ENCODE peak calls at places on chromosomes 12 and 14, in five cellular contexts. W, E, G, K and O are unnamed samples.

GRCh38 chr14:85093631-85094330 is 436.2 kb upstream of the FLRT2 start:
- DNase-seq in E (no peak), G (no peak), W (no peak), K (no peak), O (no peak)

GRCh38 chr14:77303417-77304156 is 17.1 kb downstream of the POMT2 start:
- DNase-seq in K (peak; percentile 86), W (peak; percentile 96), E (no peak), G (peak; percentile 60), O (no peak)

GRCh38 chr12:110501722-110502448 is at the start of the genes RAD9B and VPS29:
- DNase-seq in G (peak; percentile 99), W (peak; percentile 99), K (peak; percentile 99), E (peak; percentile 100), O (peak; percentile 97)

GRCh38 chr12:56160160-56160763 is 2.1 kb downstream of the MYL6 start:
- DNase-seq in E (no peak), W (peak; percentile 72), K (peak; percentile 21), G (peak; percentile 40), O (no peak)

GRCh38 chr14:104935955-104936354 is 11.3 kb downstream of the PLD4 start:
- DNase-seq in W (no peak), G (no peak), K (no peak), E (peak; percentile 60), O (no peak)

GRCh38 chr12:15627995-15628945 is 160.9 kb downstream of the EPS8 start:
- DNase-seq in E (no peak), W (peak; percentile 66), K (peak; percentile 37), G (no peak), O (no peak)

GRCh38 chr12:116074686-116075085 is 202.8 kb downstream of the MED13L start:
- DNase-seq in W (no peak), E (no peak), K (peak; percentile 19), G (no peak), O (no peak)

GRCh38 chr14:91482278-91483023 is 27.7 kb downstream of the PPP4R3A start:
- DNase-seq in E (no peak), K (no peak), W (no peak), G (no peak), O (no peak)

GRCh38 chr14:36947362-36947761 is 225.0 kb downstream of the SLC25A21 start:
- DNase-seq in K (no peak), G (no peak), E (no peak), W (no peak), O (no peak)

GRCh38 chr12:112963227-112963861 is 15.0 kb upstream of the OAS2 start:
- DNase-seq in W (no peak), K (no peak), G (no peak), E (no peak), O (no peak)

GRCh38 chr14:98949506-98950135 is 322.4 kb downstream of the BCL11B start:
- DNase-seq in G (no peak), E (no peak), W (no peak), K (no peak), O (no peak)

GRCh38 chr12:54448344-54448743 is 25.1 kb downstream of the GTSF1 start:
- DNase-seq in W (no peak), K (no peak), E (no peak), G (no peak), O (no peak)

GRCh38 chr14:79661762-79662161 is 549.5 kb downstream of the DIO2 start:
- DNase-seq in G (no peak), E (no peak), K (no peak), W (peak; percentile 2), O (no peak)

GRCh38 chr14:37587881-37588666 is 7.0 kb downstream of the FOXA1 start:
- DNase-seq in W (no peak), K (peak; percentile 66), G (no peak), E (no peak), O (no peak)

GRCh38 chr14:95507701-95508103 is 8.7 kb downstream of the SYNE3 start:
- DNase-seq in G (peak; percentile 58), K (no peak), W (peak; percentile 83), E (no peak), O (no peak)

GRCh38 chr14:78567343-78567742 is 397.2 kb downstream of the NRXN3 start:
- DNase-seq in K (no peak), G (no peak), W (peak; percentile 62), E (no peak), O (no peak)

GRCh38 chr12:128455849-128456248 is 188.9 kb downstream of the TMEM132C start:
- DNase-seq in G (no peak), K (no peak), E (no peak), W (no peak), O (no peak)

GRCh38 chr12:563250-563781 is 99.9 kb downstream of the NINJ2 start:
- DNase-seq in G (no peak), E (no peak), K (no peak), W (no peak), O (no peak)

GRCh38 chr14:102472815-102473158 is 36.8 kb downstream of the ANKRD9 start:
- DNase-seq in E (no peak), K (no peak), G (no peak), W (no peak), O (no peak)
- H3K4me2 ChIP-seq in E (no peak overlapping the region), K (no peak overlapping the region), G (no peak overlapping the region), W (no peak overlapping the region), O (no peak overlapping the region)

GRCh38 chr12:52228366-52228765 is 4.7 kb upstream of the KRT7 start:
- DNase-seq in E (no peak), G (no peak), K (no peak), W (no peak), O (no peak)

GRCh38 chr12:52226446-52226845 is 6.6 kb upstream of the KRT7 start:
- DNase-seq in K (no peak), W (peak; percentile 28), E (no peak), G (no peak), O (no peak)

GRCh38 chr12:52225752-52226151 is 7.3 kb upstream of the KRT7 start:
- DNase-seq in K (no peak), W (no peak), E (no peak), G (no peak), O (no peak)

GRCh38 chr12:52228931-52229330 is 4.1 kb upstream of the KRT7 start:
- DNase-seq in G (peak; percentile 73), K (no peak), E (no peak), W (no peak), O (no peak)

DNA sequence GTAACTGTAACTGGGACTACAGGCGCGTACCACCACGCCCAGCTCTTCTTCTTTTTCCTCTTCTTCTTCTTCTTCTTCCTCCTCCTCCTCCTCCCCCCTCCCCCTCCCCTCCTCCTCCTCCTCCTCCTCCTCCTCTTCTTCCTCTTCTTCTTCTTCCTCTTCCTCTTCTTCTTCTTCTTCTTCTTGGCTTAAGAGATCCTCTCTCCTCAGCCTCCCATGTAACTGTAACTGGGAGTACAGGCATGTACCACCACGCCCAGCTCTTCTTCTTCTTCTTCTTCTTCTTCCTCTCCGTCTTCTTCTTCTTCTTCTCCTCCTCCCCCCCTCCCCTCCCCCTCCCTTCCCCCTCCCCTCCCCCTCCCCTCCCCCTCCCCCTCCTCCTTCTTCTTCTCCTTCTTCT is 5.3 kb upstream of the KRT7 start:
- DNase-seq in K (no peak), W (no peak), E (no peak), G (no peak), O (no peak)
- H3K4me2 ChIP-seq in K (no peak overlapping the region), W (no peak overlapping the region), E (no peak overlapping the region), G (no peak overlapping the region), O (no peak overlapping the region)

GRCh38 chr12:92035477-92035876 is 110.2 kb downstream of the BTG1 start:
- DNase-seq in G (no peak), W (no peak), K (no peak), E (no peak), O (no peak)

GRCh38 chr12:92034083-92034482 is 111.6 kb downstream of the BTG1 start:
- DNase-seq in W (no peak), K (no peak), E (no peak), G (no peak), O (no peak)

GRCh38 chr12:92034858-92035401 is 110.7 kb downstream of the BTG1 start:
- DNase-seq in E (no peak), W (peak; percentile 87), K (no peak), G (no peak), O (peak; percentile 99)

GRCh38 chr12:92036771-92037453 is 108.7 kb downstream of the BTG1 start:
- DNase-seq in E (no peak), K (no peak), W (no peak), G (no peak), O (no peak)

GRCh38 chr12:92036061-92036620 is 109.5 kb downstream of the BTG1 start:
- DNase-seq in G (no peak), E (no peak), K (no peak), W (no peak), O (no peak)
- H3K4me2 ChIP-seq in G (no peak overlapping the region), E (no peak overlapping the region), K (no peak overlapping the region), W (no peak overlapping the region), O (no peak overlapping the region)

DNA sequence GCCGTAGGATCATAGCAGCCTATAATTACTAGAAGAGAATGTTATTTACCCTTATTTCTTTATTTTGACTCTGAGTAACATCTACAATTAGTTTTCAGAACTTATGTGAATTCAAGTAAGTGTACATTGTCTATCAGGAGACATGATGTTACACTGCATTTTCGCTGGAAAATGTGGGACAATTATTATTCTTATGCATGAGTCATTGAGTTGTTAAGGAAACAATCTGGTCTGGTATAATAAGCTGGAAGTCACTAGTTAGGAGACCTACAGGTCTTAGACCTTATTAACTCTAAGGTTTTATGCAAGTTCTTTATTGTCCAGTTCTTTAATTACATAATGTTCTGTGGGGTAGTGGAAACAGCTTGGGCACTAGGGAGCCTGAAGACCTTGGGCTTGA is 5.8 kb downstream of the KTN1 start:
- DNase-seq in K (no peak), G (no peak), E (no peak), W (peak; percentile 86), O (no peak)
- H3K4me2 ChIP-seq in K (no peak overlapping the region), G (no peak overlapping the region), E (peak overlapping the region; percentile 29), W (peak overlapping the region; percentile 27), O (peak overlapping the region; percentile 22)

GRCh38 chr14:24255931-24256696 is 6.9 kb downstream of the TGM1 start:
- DNase-seq in K (no peak), W (no peak), G (no peak), E (no peak), O (no peak)
- H3K4me2 ChIP-seq in K (no peak overlapping the region), W (no peak overlapping the region), G (no peak overlapping the region), E (no peak overlapping the region), O (no peak overlapping the region)

DNA sequence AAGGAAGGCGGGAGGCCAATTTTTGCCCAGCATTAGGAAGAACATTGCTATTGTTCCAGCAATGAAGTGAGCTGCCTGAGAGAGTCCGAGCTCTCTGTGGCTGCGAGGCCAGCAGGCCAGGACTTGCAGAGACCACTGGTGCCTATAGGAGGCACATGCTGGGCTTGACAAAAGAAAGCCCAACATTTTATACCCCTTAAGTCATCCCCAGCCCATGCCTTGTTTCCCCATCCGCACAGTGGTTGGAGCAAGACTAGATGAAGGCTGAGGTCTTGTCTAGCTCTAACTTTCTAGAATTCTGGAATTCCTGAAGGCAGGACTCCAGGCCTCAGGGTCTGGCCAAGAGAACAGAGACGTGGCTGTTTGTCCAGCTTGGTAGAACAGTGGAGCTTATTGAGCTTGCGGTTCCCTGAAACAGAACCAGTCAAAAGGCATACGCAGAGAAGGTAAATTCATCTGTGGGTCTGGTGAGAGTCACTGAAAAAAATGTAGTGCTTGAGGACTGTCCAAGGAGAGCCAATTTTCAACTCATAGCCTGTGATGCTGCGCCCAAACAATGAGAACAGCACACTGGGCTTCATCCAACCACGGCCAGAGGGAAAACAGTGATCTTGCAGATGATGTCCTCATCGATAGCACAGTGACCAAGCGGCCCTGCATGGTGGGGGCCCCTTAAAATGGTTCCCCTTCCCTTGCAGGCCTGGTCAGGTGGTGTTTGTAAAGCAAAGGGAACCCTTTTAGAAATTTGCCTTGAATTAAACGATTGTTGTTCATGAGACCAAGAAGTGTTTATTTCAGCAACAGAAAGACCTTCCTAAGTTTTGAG is 27.1 kb upstream of the COL2A1 start:
- DNase-seq in W (no peak), G (no peak), E (no peak), K (peak; percentile 77), O (no peak)
- H3K4me2 ChIP-seq in W (no peak overlapping the region), G (no peak overlapping the region), E (no peak overlapping the region), K (no peak overlapping the region), O (no peak overlapping the region)